ENCODE peak calls at places on chromosomes 12 and 14, in four cellular contexts. One of them, this sample, is unnamed.

GRCh38 chr12:132162508-132163031 is 18.3 kb downstream of the NOC4L start:
- DNase-seq in MCF 10A: peak
- DNase-seq in type B pancreatic cell: no peak
- DNase-seq in astrocyte of the spinal cord: peak
- DNase-seq in this sample: no peak

GRCh38 chr14:105030194-105030593 is 9.3 kb upstream of the CDCA4 start:
- DNase-seq in astrocyte of the spinal cord: no peak
- DNase-seq in type B pancreatic cell: no peak
- DNase-seq in MCF 10A: no peak
- DNase-seq in this sample: no peak

GRCh38 chr12:24960222-24960855 is 11.4 kb upstream of the BCAT1 start:
- DNase-seq in type B pancreatic cell: no peak
- DNase-seq in MCF 10A: peak
- DNase-seq in astrocyte of the spinal cord: peak
- DNase-seq in this sample: no peak

GRCh38 chr12:47740536-47741339 is 15.4 kb upstream of the ENDOU start:
- DNase-seq in astrocyte of the spinal cord: no peak
- DNase-seq in type B pancreatic cell: no peak
- DNase-seq in MCF 10A: no peak
- DNase-seq in this sample: no peak

GRCh38 chr12:131242741-131243496 is 289.2 kb downstream of the ADGRD1 start:
- DNase-seq in type B pancreatic cell: no peak
- DNase-seq in MCF 10A: peak
- DNase-seq in astrocyte of the spinal cord: no peak
- DNase-seq in this sample: no peak

GRCh38 chr12:113424915-113425823 is 3.0 kb downstream of the SDSL start:
- DNase-seq in MCF 10A: peak
- DNase-seq in type B pancreatic cell: no peak
- DNase-seq in astrocyte of the spinal cord: peak
- DNase-seq in this sample: peak

GRCh38 chr12:51886021-51886710 is 1.7 kb upstream of the ANKRD33 start:
- DNase-seq in type B pancreatic cell: no peak
- DNase-seq in MCF 10A: peak
- DNase-seq in astrocyte of the spinal cord: peak
- DNase-seq in this sample: no peak

GRCh38 chr14:58138065-58138718 is 13.8 kb downstream of the ARMH4 start:
- DNase-seq in astrocyte of the spinal cord: no peak
- DNase-seq in type B pancreatic cell: no peak
- DNase-seq in MCF 10A: no peak
- DNase-seq in this sample: no peak

GRCh38 chr12:14417717-14418116 is 52.2 kb downstream of the ATF7IP start:
- DNase-seq in type B pancreatic cell: no peak
- DNase-seq in astrocyte of the spinal cord: peak
- DNase-seq in MCF 10A: peak
- DNase-seq in this sample: no peak

GRCh38 chr12:8508912-8509841 is 4.1 kb upstream of the CLEC4D start:
- DNase-seq in MCF 10A: no peak
- DNase-seq in type B pancreatic cell: no peak
- DNase-seq in astrocyte of the spinal cord: no peak
- DNase-seq in this sample: no peak

GRCh38 chr12:30218073-30218472 is 434.3 kb upstream of the TMTC1 start:
- DNase-seq in MCF 10A: no peak
- DNase-seq in type B pancreatic cell: no peak
- DNase-seq in astrocyte of the spinal cord: no peak
- DNase-seq in this sample: no peak

GRCh38 chr14:83071888-83072501 is 1538.3 kb upstream of the SEL1L start:
- DNase-seq in MCF 10A: peak
- DNase-seq in type B pancreatic cell: no peak
- DNase-seq in astrocyte of the spinal cord: no peak
- DNase-seq in this sample: no peak

GRCh38 chr14:39467889-39468524 is 35.8 kb upstream of the FBXO33 start:
- DNase-seq in astrocyte of the spinal cord: peak
- DNase-seq in MCF 10A: peak
- DNase-seq in type B pancreatic cell: no peak
- DNase-seq in this sample: no peak

GRCh38 chr14:51596473-51596870 is 55.2 kb upstream of the FRMD6 start:
- DNase-seq in type B pancreatic cell: no peak
- DNase-seq in MCF 10A: no peak
- DNase-seq in astrocyte of the spinal cord: no peak
- DNase-seq in this sample: no peak

GRCh38 chr14:62269204-62269603 is 507.0 kb downstream of the SNAPC1 start:
- DNase-seq in type B pancreatic cell: no peak
- DNase-seq in astrocyte of the spinal cord: peak
- DNase-seq in MCF 10A: peak
- DNase-seq in this sample: no peak

GRCh38 chr12:57894577-57895292 is 46.6 kb upstream of the ATP23 start:
- DNase-seq in MCF 10A: no peak
- DNase-seq in astrocyte of the spinal cord: peak
- DNase-seq in type B pancreatic cell: no peak
- DNase-seq in this sample: no peak

GRCh38 chr12:115710104-115710564 is 567.4 kb downstream of the MED13L start:
- DNase-seq in astrocyte of the spinal cord: peak
- DNase-seq in MCF 10A: peak
- DNase-seq in type B pancreatic cell: no peak
- DNase-seq in this sample: no peak

GRCh38 chr12:57213068-57213715 is 3.4 kb upstream of the NXPH4 start:
- DNase-seq in MCF 10A: peak
- DNase-seq in type B pancreatic cell: peak
- DNase-seq in astrocyte of the spinal cord: peak
- DNase-seq in this sample: peak

GRCh38 chr12:10339441-10339840 is 31.8 kb downstream of the KLRD1 start:
- DNase-seq in MCF 10A: peak
- DNase-seq in astrocyte of the spinal cord: peak
- DNase-seq in type B pancreatic cell: no peak
- DNase-seq in this sample: no peak

GRCh38 chr14:91245029-91245428 is 525 bp upstream of the GPR68 start:
- DNase-seq in astrocyte of the spinal cord: no peak
- DNase-seq in MCF 10A: no peak
- DNase-seq in type B pancreatic cell: no peak
- DNase-seq in this sample: no peak

GRCh38 chr12:119693006-119693405 is 25.1 kb downstream of the PRKAB1 start:
- DNase-seq in type B pancreatic cell: no peak
- DNase-seq in MCF 10A: peak
- DNase-seq in astrocyte of the spinal cord: peak
- DNase-seq in this sample: no peak

GRCh38 chr12:27572486-27573255 is 48.7 kb downstream of the PPFIBP1 start:
- DNase-seq in type B pancreatic cell: no peak
- DNase-seq in astrocyte of the spinal cord: peak
- DNase-seq in MCF 10A: no peak
- DNase-seq in this sample: no peak

GRCh38 chr12:95787274-95787814 is 3.2 kb downstream of the NTN4 start:
- DNase-seq in type B pancreatic cell: no peak
- DNase-seq in MCF 10A: no peak
- DNase-seq in astrocyte of the spinal cord: no peak
- DNase-seq in this sample: no peak

GRCh38 chr12:95335948-95336347 is 118.3 kb downstream of the VEZT start:
- DNase-seq in MCF 10A: no peak
- DNase-seq in type B pancreatic cell: no peak
- DNase-seq in astrocyte of the spinal cord: no peak
- DNase-seq in this sample: no peak

GRCh38 chr12:96401061-96401871 is 1.0 kb upstream of the CDK17 start:
- DNase-seq in astrocyte of the spinal cord: peak
- DNase-seq in MCF 10A: peak
- DNase-seq in type B pancreatic cell: no peak
- DNase-seq in this sample: no peak

GRCh38 chr12:43436597-43436996 is 115.4 kb downstream of the ADAMTS20 start:
- DNase-seq in type B pancreatic cell: no peak
- DNase-seq in MCF 10A: no peak
- DNase-seq in astrocyte of the spinal cord: no peak
- DNase-seq in this sample: no peak

GRCh38 chr14:87967496-87967895 is 25.5 kb downstream of the GALC start:
- DNase-seq in type B pancreatic cell: no peak
- DNase-seq in MCF 10A: no peak
- DNase-seq in astrocyte of the spinal cord: no peak
- DNase-seq in this sample: no peak

GRCh38 chr12:23084236-23084995 is 459.4 kb downstream of the ETNK1 start:
- DNase-seq in type B pancreatic cell: no peak
- DNase-seq in MCF 10A: peak
- DNase-seq in astrocyte of the spinal cord: peak
- DNase-seq in this sample: no peak

GRCh38 chr12:82108615-82109014 is 249.6 kb downstream of the CCDC59 start:
- DNase-seq in MCF 10A: no peak
- DNase-seq in astrocyte of the spinal cord: no peak
- DNase-seq in type B pancreatic cell: no peak
- DNase-seq in this sample: no peak

GRCh38 chr12:92989715-92990484 is 60.8 kb upstream of the EEA1 start:
- DNase-seq in MCF 10A: no peak
- DNase-seq in type B pancreatic cell: no peak
- DNase-seq in astrocyte of the spinal cord: no peak
- DNase-seq in this sample: no peak

GRCh38 chr14:57391609-57392195 is 1.3 kb downstream of the NAA30 start:
- DNase-seq in type B pancreatic cell: no peak
- DNase-seq in astrocyte of the spinal cord: peak
- DNase-seq in MCF 10A: peak
- DNase-seq in this sample: no peak

GRCh38 chr12:91704446-91704845 is 441.2 kb downstream of the BTG1 start:
- DNase-seq in astrocyte of the spinal cord: peak
- DNase-seq in MCF 10A: peak
- DNase-seq in type B pancreatic cell: no peak
- DNase-seq in this sample: no peak

GRCh38 chr14:103679351-103679750 is 35.9 kb downstream of the XRCC3 start:
- DNase-seq in astrocyte of the spinal cord: peak
- DNase-seq in MCF 10A: no peak
- DNase-seq in type B pancreatic cell: no peak
- DNase-seq in this sample: no peak

GRCh38 chr14:93009471-93010117 is 86.6 kb downstream of the CHGA start:
- DNase-seq in astrocyte of the spinal cord: no peak
- DNase-seq in type B pancreatic cell: no peak
- DNase-seq in MCF 10A: no peak
- DNase-seq in this sample: no peak

GRCh38 chr12:57216014-57216891 is at the start of gene NXPH4:
- DNase-seq in astrocyte of the spinal cord: no peak
- DNase-seq in MCF 10A: no peak
- DNase-seq in type B pancreatic cell: no peak
- DNase-seq in this sample: no peak